ENCODE peak calls at places on chromosomes 5 and 9, in seven cellular contexts. T is kidney; O is OCI-LY7; G is small intestine; K is GM23338; I is CD8-positive, alpha-beta memory T cell; F is naive thymus-derived CD4-positive, alpha-beta T cell. H is an unnamed sample.

GRCh38 chr5:126452477-126452876 is 29.3 kb downstream of the GRAMD2B start:
- DNase-seq in T (no peak), O (no peak), G (no peak), K (no peak), I (no peak), F (no peak), H (no peak)

GRCh38 chr9:89243296-89244061 is 64.9 kb upstream of the SHC3 start:
- DNase-seq in T (no peak), O (no peak), G (no peak), K (no peak), I (no peak), F (no peak), H (no peak)

GRCh38 chr5:100505984-100506670 is 29.0 kb upstream of the FAM174A start:
- DNase-seq in T (no peak), O (no peak), G (peak; percentile 3), K (no peak), I (no peak), F (no peak), H (no peak)

GRCh38 chr5:57842376-57843015 is 359.9 kb upstream of the ACTBL2 start:
- DNase-seq in T (no peak), O (no peak), G (no peak), K (no peak), I (no peak), F (no peak), H (no peak)

GRCh38 chr5:10709933-10710332 is 51.1 kb downstream of the DAP start:
- DNase-seq in T (no peak), O (no peak), G (no peak), K (no peak), I (no peak), F (no peak), H (no peak)

GRCh38 chr9:99595796-99596195 is 225.9 kb upstream of the NR4A3 start:
- DNase-seq in T (no peak), O (peak; percentile 2), G (no peak), K (no peak), I (no peak), F (no peak), H (no peak)

GRCh38 chr5:68456756-68457217 is 241.2 kb downstream of the PIK3R1 start:
- DNase-seq in T (no peak), O (no peak), G (peak; percentile 80), K (no peak), I (no peak), F (no peak), H (no peak)

GRCh38 chr9:121876212-121876611 is 216.9 kb downstream of the TTLL11 start:
- DNase-seq in T (no peak), O (no peak), G (no peak), K (no peak), I (no peak), F (no peak), H (no peak)

GRCh38 chr5:28344803-28345433 is 1306.5 kb upstream of the CDH9 start:
- DNase-seq in T (no peak), O (peak; percentile 35), G (no peak), K (peak; percentile 90), I (no peak), F (no peak), H (no peak)

GRCh38 chr5:75059887-75060286 is 7.5 kb upstream of the GCNT4 start:
- DNase-seq in T (no peak), O (no peak), G (no peak), K (no peak), I (no peak), F (peak; percentile 92), H (no peak)

GRCh38 chr5:113224605-113225065 is 210.2 kb downstream of the TSSK1B start:
- DNase-seq in T (no peak), O (no peak), G (no peak), K (no peak), I (no peak), F (no peak), H (no peak)

GRCh38 chr9:82147798-82148440 is 159.3 kb downstream of the SPATA31D1 start:
- DNase-seq in T (no peak), O (no peak), G (no peak), K (no peak), I (no peak), F (no peak), H (no peak)

GRCh38 chr5:138226917-138227316 is 13.8 kb upstream of the CDC23 start:
- DNase-seq in T (no peak), O (no peak), G (no peak), K (no peak), I (no peak), F (no peak), H (no peak)

GRCh38 chr9:114893622-114894021 is 36.8 kb downstream of the TNFSF8 start:
- DNase-seq in T (no peak), O (no peak), G (no peak), K (no peak), I (no peak), F (no peak), H (no peak)

GRCh38 chr9:80866576-80867227 is 822.6 kb downstream of the TLE1 start:
- DNase-seq in T (no peak), O (no peak), G (no peak), K (no peak), I (no peak), F (no peak), H (no peak)

GRCh38 chr9:137318976-137319375 is 16.9 kb upstream of the NRARP start:
- DNase-seq in T (peak; percentile 84), O (no peak), G (no peak), K (peak; percentile 62), I (no peak), F (no peak), H (peak; percentile 89)

GRCh38 chr9:34253460-34253837 is 74.6 kb downstream of the UBAP1 start:
- DNase-seq in T (no peak), O (no peak), G (no peak), K (no peak), I (no peak), F (no peak), H (no peak)

GRCh38 chr5:99973779-99974178 is 561.4 kb upstream of the FAM174A start:
- DNase-seq in T (no peak), O (no peak), G (no peak), K (no peak), I (no peak), F (no peak), H (no peak)

GRCh38 chr5:55577353-55578060 is 42.7 kb upstream of the PLPP1 start:
- DNase-seq in T (no peak), O (no peak), G (no peak), K (no peak), I (no peak), F (no peak), H (no peak)

DNA sequence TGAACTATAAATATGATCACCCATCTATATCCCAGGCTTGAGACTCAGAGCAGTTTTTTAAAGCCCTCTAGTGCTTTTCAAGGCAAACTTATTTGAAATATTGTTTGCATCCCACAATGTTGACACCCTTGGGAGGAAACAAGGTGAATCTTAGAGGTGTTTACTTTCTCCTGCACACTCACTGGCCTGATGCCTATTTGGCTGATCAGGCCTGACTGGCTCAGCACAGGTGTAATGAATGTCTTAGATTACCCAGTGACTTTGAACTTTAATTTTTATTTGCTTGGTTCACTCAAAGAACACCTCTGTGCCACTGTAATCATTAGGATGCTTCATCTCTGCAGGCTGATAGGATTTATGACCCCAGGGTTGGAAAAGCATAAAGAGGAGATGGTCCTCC is 158.3 kb downstream of the KCTD16 start:
- DNase-seq in T (no peak), O (no peak), G (peak; percentile 44), K (no peak), I (no peak), F (no peak), H (no peak)
- H3K4me3 ChIP-seq in T (no peak overlapping the region), O (no peak overlapping the region), G (no peak overlapping the region), K (no peak overlapping the region), I (no peak overlapping the region), F (no peak overlapping the region), H (no peak overlapping the region)

DNA sequence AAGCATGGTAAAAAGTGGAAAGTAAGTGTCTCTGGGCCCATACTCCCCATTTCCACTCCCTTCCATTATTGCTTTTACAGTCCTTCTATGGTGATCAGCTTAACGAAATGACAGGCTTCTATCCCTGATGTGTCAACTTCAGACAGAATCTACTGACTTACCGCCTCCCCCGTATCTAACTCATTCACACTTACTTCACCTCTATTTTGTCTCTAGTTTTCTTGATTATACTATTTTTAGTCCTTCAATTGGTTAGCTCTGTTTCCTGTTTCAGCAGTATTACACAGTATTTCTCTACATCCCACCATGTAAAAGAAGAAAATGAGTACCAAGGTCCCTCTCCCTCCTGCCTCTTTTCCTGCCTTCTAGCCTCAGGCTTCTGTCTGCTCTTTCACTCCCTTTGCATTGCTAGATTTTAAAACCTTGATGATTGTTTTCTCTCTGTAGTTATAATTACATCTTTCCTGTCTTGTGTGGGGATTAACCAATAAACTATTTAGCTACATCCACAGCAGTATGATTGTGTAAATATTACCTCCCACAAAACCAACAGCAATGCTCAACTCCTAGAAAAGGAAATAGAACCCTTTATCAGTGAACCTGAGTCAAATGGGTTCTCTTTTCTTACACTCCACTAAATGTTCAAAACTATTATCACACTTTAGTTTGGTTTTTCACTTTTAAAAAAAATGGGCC is 53.4 kb downstream of the GNAQ start:
- DNase-seq in T (no peak), O (no peak), G (peak; percentile 20), K (no peak), I (no peak), F (no peak), H (no peak)
- H3K4me1 ChIP-seq in T (peaks cover 30% of the 10 kb centered on the region), O (no peaks in the 10 kb centered on the region), G (peaks cover 14% of the 10 kb centered on the region), K (peaks cover 28% of the 10 kb centered on the region), I (peaks cover 60% of the 10 kb centered on the region), F (peaks cover 23% of the 10 kb centered on the region), H (no peaks in the 10 kb centered on the region)

GRCh38 chr5:14189680-14190079 is 46.5 kb downstream of the TRIO start:
- DNase-seq in T (no peak), O (no peak), G (no peak), K (no peak), I (no peak), F (no peak), H (no peak)

GRCh38 chr5:14187660-14188059 is 44.5 kb downstream of the TRIO start:
- DNase-seq in T (no peak), O (no peak), G (no peak), K (no peak), I (no peak), F (no peak), H (no peak)

GRCh38 chr5:14188778-14189177 is 45.6 kb downstream of the TRIO start:
- DNase-seq in T (no peak), O (no peak), G (no peak), K (no peak), I (no peak), F (no peak), H (no peak)

GRCh38 chr5:14191325-14191724 is 48.2 kb downstream of the TRIO start:
- DNase-seq in T (no peak), O (no peak), G (no peak), K (no peak), I (no peak), F (no peak), H (no peak)

GRCh38 chr5:14190194-14191164 is 47.3 kb downstream of the TRIO start:
- DNase-seq in T (no peak), O (no peak), G (no peak), K (no peak), I (no peak), F (no peak), H (peak; percentile 88)
- H3K4me3 ChIP-seq in T (no peak overlapping the region), O (no peak overlapping the region), G (no peak overlapping the region), K (no peak overlapping the region), I (no peak overlapping the region), F (no peak overlapping the region), H (no peak overlapping the region)

DNA sequence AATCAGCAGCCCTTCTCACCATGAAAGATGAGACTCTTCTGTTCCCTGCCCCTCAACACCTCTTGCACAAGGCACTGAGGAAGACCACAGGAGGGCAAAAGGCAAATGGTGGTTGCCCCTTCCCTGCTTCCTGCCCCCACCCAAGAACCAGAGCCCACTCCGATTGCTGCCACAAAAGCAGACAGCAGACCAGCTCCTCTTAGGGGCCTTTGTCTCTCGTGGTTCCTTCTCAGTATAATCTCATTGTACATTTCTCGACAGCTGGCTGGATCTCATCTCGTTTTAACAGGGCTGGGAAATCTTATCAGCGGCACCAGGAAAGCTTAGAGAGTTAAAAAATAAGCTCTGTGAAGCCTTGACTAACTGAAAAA is 1.1 kb downstream of the MVB12B start:
- DNase-seq in T (no peak), O (no peak), G (no peak), K (no peak), I (no peak), F (no peak), H (no peak)
- H3K4me1 ChIP-seq in T (peaks cover 5% of the 10 kb centered on the region), O (no peaks in the 10 kb centered on the region), G (no peaks in the 10 kb centered on the region), K (peaks cover 7% of the 10 kb centered on the region), I (peaks cover 50% of the 10 kb centered on the region), F (peaks cover 51% of the 10 kb centered on the region), H (no peaks in the 10 kb centered on the region)